ENCODE peak calls at places on chromosomes 16 and 17, in ten cellular contexts. One of them, this sample, is unnamed.

GRCh38 chr17:79188048-79188447 is 113.4 kb downstream of the ENGASE start:
- DNase-seq in A549: peak
- DNase-seq in cortex of kidney: no peak
- DNase-seq in HAP-1: no peak
- DNase-seq in neural crest cell: peak
- DNase-seq in midbrain: no peak
- DNase-seq in natural killer cell: no peak
- DNase-seq in activated CD4-positive, CD25-positive, alpha-beta regulatory T cell treated with anti-CD3 and anti-CD28 coated beads, Interleukin-2, amount 50 U/mL, for 72 hours: no peak
- DNase-seq in AG09309: no peak
- DNase-seq in GM18507: peak
- DNase-seq in this sample: no peak

GRCh38 chr16:46947900-46948547 is 25.4 kb downstream of the DNAJA2 start:
- DNase-seq in A549: peak
- DNase-seq in cortex of kidney: no peak
- DNase-seq in HAP-1: peak
- DNase-seq in neural crest cell: peak
- DNase-seq in midbrain: peak
- DNase-seq in natural killer cell: no peak
- DNase-seq in activated CD4-positive, CD25-positive, alpha-beta regulatory T cell treated with anti-CD3 and anti-CD28 coated beads, Interleukin-2, amount 50 U/mL, for 72 hours: no peak
- DNase-seq in AG09309: no peak
- DNase-seq in GM18507: peak
- DNase-seq in this sample: no peak

GRCh38 chr16:2388875-2389433 is 40.3 kb upstream of the CCNF start:
- DNase-seq in A549: no peak
- DNase-seq in cortex of kidney: no peak
- DNase-seq in HAP-1: no peak
- DNase-seq in neural crest cell: no peak
- DNase-seq in midbrain: no peak
- DNase-seq in natural killer cell: no peak
- DNase-seq in activated CD4-positive, CD25-positive, alpha-beta regulatory T cell treated with anti-CD3 and anti-CD28 coated beads, Interleukin-2, amount 50 U/mL, for 72 hours: no peak
- DNase-seq in AG09309: no peak
- DNase-seq in GM18507: no peak
- DNase-seq in this sample: no peak

GRCh38 chr16:27387724-27388123 is 14.2 kb upstream of the IL21R start:
- DNase-seq in A549: no peak
- DNase-seq in cortex of kidney: no peak
- DNase-seq in HAP-1: no peak
- DNase-seq in neural crest cell: no peak
- DNase-seq in midbrain: no peak
- DNase-seq in natural killer cell: no peak
- DNase-seq in activated CD4-positive, CD25-positive, alpha-beta regulatory T cell treated with anti-CD3 and anti-CD28 coated beads, Interleukin-2, amount 50 U/mL, for 72 hours: no peak
- DNase-seq in AG09309: no peak
- DNase-seq in GM18507: no peak
- DNase-seq in this sample: no peak

GRCh38 chr17:81420769-81421462 is 25.7 kb downstream of the BAHCC1 start:
- DNase-seq in A549: no peak
- DNase-seq in cortex of kidney: no peak
- DNase-seq in HAP-1: no peak
- DNase-seq in neural crest cell: no peak
- DNase-seq in midbrain: peak
- DNase-seq in natural killer cell: no peak
- DNase-seq in activated CD4-positive, CD25-positive, alpha-beta regulatory T cell treated with anti-CD3 and anti-CD28 coated beads, Interleukin-2, amount 50 U/mL, for 72 hours: no peak
- DNase-seq in AG09309: no peak
- DNase-seq in GM18507: no peak
- DNase-seq in this sample: no peak

GRCh38 chr17:13793951-13794350 is 192.2 kb upstream of the HS3ST3A1 start:
- DNase-seq in A549: no peak
- DNase-seq in cortex of kidney: no peak
- DNase-seq in HAP-1: no peak
- DNase-seq in neural crest cell: no peak
- DNase-seq in midbrain: no peak
- DNase-seq in natural killer cell: no peak
- DNase-seq in activated CD4-positive, CD25-positive, alpha-beta regulatory T cell treated with anti-CD3 and anti-CD28 coated beads, Interleukin-2, amount 50 U/mL, for 72 hours: no peak
- DNase-seq in AG09309: no peak
- DNase-seq in GM18507: no peak
- DNase-seq in this sample: no peak

GRCh38 chr16:3825103-3825502 is 55.4 kb downstream of the CREBBP start:
- DNase-seq in A549: no peak
- DNase-seq in cortex of kidney: no peak
- DNase-seq in HAP-1: no peak
- DNase-seq in neural crest cell: no peak
- DNase-seq in midbrain: no peak
- DNase-seq in natural killer cell: no peak
- DNase-seq in activated CD4-positive, CD25-positive, alpha-beta regulatory T cell treated with anti-CD3 and anti-CD28 coated beads, Interleukin-2, amount 50 U/mL, for 72 hours: no peak
- DNase-seq in AG09309: no peak
- DNase-seq in GM18507: no peak
- DNase-seq in this sample: no peak

GRCh38 chr17:50170662-50171370 is 5.0 kb downstream of the SGCA start:
- DNase-seq in A549: no peak
- DNase-seq in cortex of kidney: no peak
- DNase-seq in HAP-1: no peak
- DNase-seq in neural crest cell: no peak
- DNase-seq in midbrain: no peak
- DNase-seq in natural killer cell: no peak
- DNase-seq in activated CD4-positive, CD25-positive, alpha-beta regulatory T cell treated with anti-CD3 and anti-CD28 coated beads, Interleukin-2, amount 50 U/mL, for 72 hours: no peak
- DNase-seq in AG09309: no peak
- DNase-seq in GM18507: no peak
- DNase-seq in this sample: no peak

GRCh38 chr17:4987767-4988083 is 250 bp upstream of the CAMTA2 start:
- DNase-seq in A549: peak
- DNase-seq in cortex of kidney: no peak
- DNase-seq in HAP-1: peak
- DNase-seq in neural crest cell: no peak
- DNase-seq in midbrain: no peak
- DNase-seq in natural killer cell: no peak
- DNase-seq in activated CD4-positive, CD25-positive, alpha-beta regulatory T cell treated with anti-CD3 and anti-CD28 coated beads, Interleukin-2, amount 50 U/mL, for 72 hours: no peak
- DNase-seq in AG09309: no peak
- DNase-seq in GM18507: no peak
- DNase-seq in this sample: no peak

GRCh38 chr16:29842732-29843346 is 20.2 kb downstream of the CDIPT start:
- DNase-seq in A549: no peak
- DNase-seq in cortex of kidney: no peak
- DNase-seq in HAP-1: no peak
- DNase-seq in neural crest cell: no peak
- DNase-seq in midbrain: no peak
- DNase-seq in natural killer cell: no peak
- DNase-seq in activated CD4-positive, CD25-positive, alpha-beta regulatory T cell treated with anti-CD3 and anti-CD28 coated beads, Interleukin-2, amount 50 U/mL, for 72 hours: no peak
- DNase-seq in AG09309: no peak
- DNase-seq in GM18507: no peak
- DNase-seq in this sample: no peak